ENCODE peak calls at places on chromosomes 3 and 15, in seven cellular contexts. D is H9, R is pancreas, B is A549, S is cardiac fibroblast, Y is IMR-90, X is adrenal gland. T is an unnamed sample.

GRCh38 chr3:14336414-14337285 is 65.8 kb upstream of the SLC6A6 start:
- DNase-seq in X (no peak), R (peak; percentile 75), S (no peak), B (no peak), Y (no peak), D (no peak), T (no peak)

GRCh38 chr3:185024406-185024805 is 128.5 kb downstream of the C3orf70 start:
- DNase-seq in R (no peak), X (no peak), Y (no peak), B (no peak), D (no peak), S (no peak), T (no peak)

GRCh38 chr15:65211157-65211982 is at the start of gene CILP:
- DNase-seq in B (no peak), S (peak; percentile 18), Y (peak; percentile 59), D (no peak), R (no peak), X (no peak), T (no peak)

GRCh38 chr3:126973814-126974213 is 9.1 kb upstream of the PLXNA1 start:
- DNase-seq in R (no peak), Y (no peak), D (no peak), B (no peak), S (no peak), X (no peak), T (no peak)

GRCh38 chr15:61715082-61715481 is 345.2 kb downstream of the VPS13C start:
- DNase-seq in S (no peak), X (no peak), B (no peak), D (no peak), R (no peak), Y (no peak), T (no peak)

GRCh38 chr15:31268911-31269784 is 57.5 kb upstream of the KLF13 start:
- DNase-seq in B (no peak), Y (no peak), X (peak; percentile 3), S (no peak), R (no peak), D (no peak), T (no peak)

GRCh38 chr15:62440310-62440709 is 275.2 kb upstream of the C2CD4B start:
- DNase-seq in D (no peak), S (no peak), Y (no peak), X (no peak), B (no peak), R (no peak), T (no peak)

GRCh38 chr3:190307164-190307545 is 15.1 kb downstream of the CLDN1 start:
- DNase-seq in Y (no peak), X (no peak), B (no peak), R (no peak), D (no peak), S (no peak), T (no peak)

GRCh38 chr15:80536231-80536630 is 132.0 kb downstream of the ARNT2 start:
- DNase-seq in D (no peak), S (no peak), R (no peak), X (no peak), B (no peak), Y (no peak), T (no peak)

GRCh38 chr3:182135056-182135455 is 423.3 kb downstream of the SOX2 start:
- DNase-seq in B (no peak), S (no peak), R (no peak), D (no peak), X (no peak), Y (no peak), T (no peak)

GRCh38 chr15:89905846-89906378 is 6.8 kb downstream of the ARPIN start:
- DNase-seq in X (no peak), B (no peak), Y (no peak), S (no peak), R (no peak), D (no peak), T (no peak)

GRCh38 chr3:150135321-150135721 is 164.6 kb upstream of the PFN2 start:
- DNase-seq in R (no peak), X (no peak), S (peak; percentile 51), D (no peak), B (no peak), Y (peak; percentile 15), T (no peak)

GRCh38 chr3:71916747-71917369 is 131.9 kb upstream of the PROK2 start:
- DNase-seq in Y (peak; percentile 5), D (no peak), B (no peak), R (peak; percentile 35), S (peak; percentile 25), X (peak; percentile 52), T (no peak)

GRCh38 chr3:114446605-114447004 is 152.8 kb downstream of the TIGIT start:
- DNase-seq in R (no peak), Y (no peak), X (peak; percentile 28), B (no peak), S (no peak), D (no peak), T (no peak)

GRCh38 chr15:48112242-48112641 is 8.5 kb upstream of the SLC24A5 start:
- DNase-seq in B (no peak), S (peak; percentile 46), X (peak; percentile 23), Y (peak; percentile 30), D (peak; percentile 74), R (no peak), T (peak; percentile 8)

GRCh38 chr3:181623924-181624694 is 87.6 kb upstream of the SOX2 start:
- DNase-seq in B (no peak), R (no peak), Y (no peak), X (no peak), D (no peak), S (peak; percentile 72), T (no peak)

GRCh38 chr3:77682162-77682561 is 642.3 kb downstream of the ROBO2 start:
- DNase-seq in S (no peak), R (no peak), B (no peak), X (no peak), D (no peak), Y (no peak), T (no peak)

GRCh38 chr15:78620021-78620838 is 566 bp downstream of the CHRNA3 start:
- DNase-seq in S (peak; percentile 17), R (no peak), D (peak; percentile 77), X (no peak), B (peak; percentile 70), Y (no peak), T (no peak)

GRCh38 chr3:108117245-108117644 is 26.4 kb upstream of the CD47 start:
- DNase-seq in X (no peak), S (no peak), D (no peak), B (no peak), Y (peak; percentile 51), R (no peak), T (peak; percentile 24)

GRCh38 chr15:75454471-75455418 is 3.3 kb upstream of the SIN3A start:
- DNase-seq in X (peak; percentile 72), B (peak; percentile 71), D (peak; percentile 65), S (no peak), Y (no peak), R (peak; percentile 89), T (peak; percentile 90)

GRCh38 chr3:128480278-128480677 is 12.7 kb downstream of the GATA2 start:
- DNase-seq in S (no peak), R (peak; percentile 43), X (peak; percentile 40), D (no peak), B (no peak), Y (no peak), T (no peak)

GRCh38 chr3:187012609-187013051 is 82.3 kb downstream of the ST6GAL1 start:
- DNase-seq in D (no peak), X (no peak), B (no peak), Y (peak; percentile 64), S (peak; percentile 36), R (no peak), T (peak; percentile 66)

GRCh38 chr3:107884719-107885460 is 205.9 kb downstream of the CD47 start:
- DNase-seq in D (no peak), X (no peak), B (no peak), S (peak; percentile 48), Y (peak; percentile 61), R (no peak), T (no peak)

GRCh38 chr3:41000471-41000870 is 198.8 kb upstream of the CTNNB1 start:
- DNase-seq in Y (no peak), R (no peak), X (no peak), D (no peak), B (no peak), S (peak; percentile 23), T (no peak)

GRCh38 chr15:66719471-66719870 is 17.4 kb downstream of the SMAD6 start:
- DNase-seq in S (no peak), R (peak; percentile 36), B (no peak), X (no peak), Y (no peak), D (no peak), T (no peak)

GRCh38 chr3:175434591-175434990 is 575.5 kb downstream of the NAALADL2 start:
- DNase-seq in S (no peak), B (no peak), Y (peak; percentile 58), D (no peak), X (no peak), R (no peak), T (no peak)

GRCh38 chr15:94154255-94154654 is 77.1 kb upstream of the MCTP2 start:
- DNase-seq in X (no peak), B (no peak), R (no peak), Y (no peak), D (no peak), S (no peak), T (no peak)
- TF ChIP-seq CTCF in X (no peak), B (no peak), R (no peak), Y (no peak), D (peak; percentile 48), S (no peak), T (no peak)

DNA sequence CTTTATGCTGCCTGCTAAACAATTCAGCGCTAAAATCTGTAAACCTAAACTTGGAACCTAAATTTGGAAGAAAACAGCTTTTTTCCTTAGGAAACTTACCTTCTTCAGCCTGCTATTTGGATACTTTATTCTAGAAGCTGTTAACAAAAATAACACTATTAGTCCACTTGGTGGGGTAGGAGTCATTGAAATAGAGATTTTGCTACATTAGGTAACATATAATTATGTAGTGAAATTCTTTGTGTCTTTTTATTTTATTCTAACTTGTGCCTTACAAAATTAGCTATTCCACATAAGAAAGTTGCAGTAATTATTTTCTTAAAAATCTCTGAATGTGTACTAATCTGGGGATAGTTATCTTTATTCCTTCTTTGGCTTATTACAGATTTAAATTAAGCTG is 360.4 kb upstream of the ROBO2 start:
- DNase-seq in X (no peak), R (no peak), B (no peak), D (no peak), Y (no peak), S (no peak), T (no peak)
- TF ChIP-seq CTCF in X (no peak), R (no peak), B (no peak), D (peak; percentile 48), Y (no peak), S (no peak), T (no peak)

DNA sequence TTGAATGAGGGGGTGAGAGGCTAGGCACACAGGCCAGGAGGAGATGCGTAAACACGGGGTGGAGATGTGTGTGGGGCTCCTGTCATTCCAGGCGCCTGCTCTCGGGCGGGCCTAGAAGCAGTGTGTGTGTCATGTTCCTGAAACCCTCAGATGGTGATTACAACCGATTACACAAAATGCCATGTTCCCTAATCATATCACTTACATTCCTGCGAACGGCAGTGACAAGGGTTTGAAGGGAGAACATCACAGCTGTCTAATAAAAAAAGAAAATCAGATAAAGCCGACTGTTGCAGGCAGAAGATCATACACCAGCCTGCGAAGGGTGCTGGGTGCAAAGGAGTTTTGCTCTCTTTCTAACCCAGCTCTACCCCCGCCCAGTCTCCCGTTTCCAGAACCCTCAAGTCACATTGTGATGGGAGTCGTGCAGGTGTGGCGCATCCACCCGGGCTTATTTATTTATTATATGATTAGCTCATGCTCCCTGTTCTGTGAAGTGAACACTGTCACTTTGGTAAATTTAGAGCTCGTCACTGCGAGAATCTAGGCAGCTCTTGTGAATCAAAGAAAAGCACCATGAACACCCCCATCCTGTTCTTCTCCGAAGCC is 140.3 kb downstream of the NR2F2 start:
- DNase-seq in X (no peak), B (no peak), D (no peak), Y (no peak), R (no peak), S (no peak), T (no peak)
- TF ChIP-seq CTCF in X (no peak), B (no peak), D (no peak), Y (no peak), R (no peak), S (no peak), T (no peak)

GRCh38 chr15:49467782-49468181 is 44.7 kb downstream of the FGF7 start:
- DNase-seq in D (no peak), B (no peak), X (no peak), R (no peak), Y (no peak), S (no peak), T (no peak)
- TF ChIP-seq CTCF in D (no peak), B (no peak), X (no peak), R (no peak), Y (no peak), S (no peak), T (no peak)

T was measured in activated CD8-positive, alpha-beta T cell treated with anti-CD3 and anti-CD28 coated beads for 36 hours.